ENCODE peak calls at places on chromosomes 12 and 14, in four cellular contexts. P is dorsolateral prefrontal cortex, W is GM23338, E is fibroblast of lung. B is an unnamed sample.
A peak's percentile ranks its signal among the peaks of the same experiment; 100 is the strongest.

GRCh38 chr14:32629146-32629545 is 300.0 kb downstream of the AKAP6 start:
- DNase-seq in P (no peak), W (no peak), E (no peak), B (no peak)

GRCh38 chr14:101474563-101475467 is 86.5 kb upstream of the DIO3 start:
- DNase-seq in P (no peak), W (no peak), E (peak; percentile 29), B (no peak)

GRCh38 chr12:79006306-79006705 is 141.7 kb downstream of the SYT1 start:
- DNase-seq in P (no peak), W (no peak), E (peak; percentile 26), B (no peak)

GRCh38 chr12:56836800-56837663 is 73.9 kb downstream of the HSD17B6 start:
- DNase-seq in P (no peak), W (no peak), E (peak; percentile 35), B (no peak)

GRCh38 chr14:77040995-77041744 is 12.7 kb upstream of the IRF2BPL start:
- DNase-seq in P (peak; percentile 26), W (peak; percentile 54), E (no peak), B (no peak)

GRCh38 chr12:85468356-85469157 is 188.5 kb downstream of the ALX1 start:
- DNase-seq in P (peak; percentile 18), W (peak; percentile 77), E (peak; percentile 73), B (peak; percentile 28)

GRCh38 chr14:90426031-90426540 is 29.3 kb downstream of the CALM1 start:
- DNase-seq in P (no peak), W (no peak), E (no peak), B (no peak)

GRCh38 chr12:77406131-77406905 is 340.9 kb upstream of the E2F7 start:
- DNase-seq in P (no peak), W (no peak), E (no peak), B (no peak)

GRCh38 chr14:36057452-36058142 is 118.9 kb downstream of the PTCSC3 start:
- DNase-seq in P (no peak), W (no peak), E (no peak), B (no peak)

GRCh38 chr12:123696641-123697040 is 15.5 kb upstream of the ATP6V0A2 start:
- DNase-seq in P (no peak), W (no peak), E (no peak), B (no peak)

GRCh38 chr14:69636051-69636639 is 24.7 kb downstream of the SUSD6 start:
- DNase-seq in P (peak; percentile 47), W (no peak), E (no peak), B (no peak)

GRCh38 chr14:69636718-69637480 is 25.5 kb downstream of the SUSD6 start:
- DNase-seq in P (no peak), W (no peak), E (no peak), B (no peak)

GRCh38 chr14:69640931-69641330 is 29.5 kb downstream of the SUSD6 start:
- DNase-seq in P (no peak), W (no peak), E (no peak), B (no peak)

GRCh38 chr14:69634871-69635270 is 23.5 kb downstream of the SUSD6 start:
- DNase-seq in P (no peak), W (no peak), E (no peak), B (no peak)

GRCh38 chr14:69637503-69638030 is 26.2 kb downstream of the SUSD6 start:
- DNase-seq in P (peak; percentile 78), W (no peak), E (no peak), B (no peak)
- H3K27ac ChIP-seq in P (no peak overlapping the region), W (peak overlapping the region; percentile 79), E (no peak overlapping the region), B (no peak overlapping the region)

GRCh38 chr14:104151546-104152245 is 13.3 kb downstream of the KIF26A start:
- DNase-seq in P (no peak), W (no peak), E (no peak), B (no peak)
- H3K27ac ChIP-seq in P (no peak overlapping the region), W (no peak overlapping the region), E (no peak overlapping the region), B (no peak overlapping the region)

DNA sequence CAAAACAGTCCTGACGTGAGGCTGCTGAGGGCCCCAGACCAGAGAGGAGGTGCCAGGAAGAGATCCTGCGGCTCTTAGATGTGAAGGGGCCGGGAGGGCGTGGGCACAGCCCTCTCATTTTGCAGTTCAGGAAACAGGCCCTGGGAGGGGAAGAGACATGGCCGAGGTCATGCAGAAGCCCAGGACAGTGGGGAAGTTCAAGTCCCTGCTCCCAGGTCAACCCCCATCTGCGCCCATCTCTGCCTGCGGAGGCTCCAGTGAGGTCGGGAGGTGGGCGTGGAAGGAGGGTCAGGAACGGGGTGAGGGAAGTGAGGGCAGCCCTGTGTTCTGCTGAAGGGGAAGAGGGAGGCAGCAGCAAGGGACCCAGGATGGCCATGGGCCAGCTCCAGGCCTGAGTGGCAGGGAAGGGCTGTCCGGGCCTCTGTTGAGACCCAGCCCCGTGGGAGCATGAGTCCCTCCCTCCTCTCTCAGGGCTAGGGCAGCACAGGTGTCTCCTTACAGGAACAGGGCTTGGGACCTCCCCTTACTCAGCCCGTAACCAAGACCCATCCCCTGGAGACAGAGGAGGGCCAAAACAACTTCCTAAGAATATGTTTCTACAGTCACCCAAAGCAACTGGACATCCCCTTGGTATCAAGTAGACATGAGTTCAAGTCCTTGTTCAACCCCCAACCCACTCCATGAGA is 90.8 kb downstream of the LGMN start:
- DNase-seq in P (no peak), W (no peak), E (no peak), B (peak; percentile 36)
- H3K27ac ChIP-seq in P (no peak overlapping the region), W (no peak overlapping the region), E (no peak overlapping the region), B (peak overlapping the region; percentile 14)

DNA sequence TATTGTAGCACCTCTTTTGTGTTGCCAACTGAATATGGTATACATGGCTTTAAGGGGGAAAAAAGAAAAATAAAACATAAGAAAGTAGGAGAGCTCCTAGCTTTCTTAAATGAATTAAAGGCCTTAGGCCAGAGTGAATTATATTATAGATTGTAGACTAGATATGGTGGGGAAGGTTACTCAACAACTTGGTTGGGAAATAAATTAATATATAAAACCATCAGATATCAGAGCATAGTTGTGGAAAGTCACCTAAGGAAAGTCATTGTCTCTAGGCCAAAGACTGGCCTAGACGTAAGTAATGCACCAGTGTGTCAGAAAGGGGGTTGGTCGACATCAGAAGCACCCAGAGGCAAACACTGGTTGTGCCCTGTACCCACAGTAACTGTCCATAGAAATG is 391.8 kb downstream of the RAD51B start:
- DNase-seq in P (no peak), W (no peak), E (no peak), B (no peak)
- H3K27ac ChIP-seq in P (no peak overlapping the region), W (no peak overlapping the region), E (peak overlapping the region; percentile 60), B (no peak overlapping the region)

GRCh38 chr12:125509195-125509594 is 444.0 kb downstream of the AACS start:
- DNase-seq in P (no peak), W (no peak), E (no peak), B (no peak)
- H3K27ac ChIP-seq in P (no peak overlapping the region), W (no peak overlapping the region), E (no peak overlapping the region), B (no peak overlapping the region)